ENCODE peak calls at places on chromosome 1, in six cellular contexts. Y, M, Q, X, E and U are unnamed samples.

GRCh38 chr1:20962576-20963258 is 175.6 kb upstream of the HP1BP3 start:
- DNase-seq in Q (no peak), E (no peak), M (no peak), X (no peak), Y (no peak), U (no peak)

GRCh38 chr1:222757673-222758268 is 20.8 kb downstream of the FAM177B start:
- DNase-seq in Y (no peak), X (no peak), M (no peak), E (no peak), Q (no peak), U (no peak)

GRCh38 chr1:154352245-154352580 is 26.9 kb downstream of the ATP8B2 start:
- DNase-seq in M (no peak), Y (no peak), Q (no peak), E (peak; percentile 25), X (no peak), U (no peak)

GRCh38 chr1:59692591-59692990 is 122.2 kb upstream of the HOOK1 start:
- DNase-seq in Q (no peak), Y (no peak), M (no peak), E (peak; percentile 59), X (no peak), U (no peak)

GRCh38 chr1:66354311-66354922 is 179.5 kb upstream of the SGIP1 start:
- DNase-seq in E (no peak), Q (no peak), X (no peak), M (no peak), Y (no peak), U (no peak)

GRCh38 chr1:206117151-206117948 is at the start of gene AVPR1B:
- DNase-seq in Q (peak; percentile 26), E (peak; percentile 87), X (peak; percentile 21), M (no peak), Y (no peak), U (peak; percentile 29)

GRCh38 chr1:189152685-189153084 is 1325.0 kb downstream of the BRINP3 start:
- DNase-seq in M (no peak), X (no peak), Q (no peak), Y (no peak), E (no peak), U (no peak)

GRCh38 chr1:56863316-56863992 is 8.9 kb downstream of the C8A start:
- DNase-seq in M (no peak), X (no peak), Y (no peak), Q (no peak), E (no peak), U (no peak)

GRCh38 chr1:217626321-217626720 is 4.6 kb downstream of the GPATCH2 start:
- DNase-seq in Y (no peak), Q (no peak), X (no peak), M (no peak), E (no peak), U (no peak)

GRCh38 chr1:85569122-85569521 is 11.4 kb upstream of the CCN1 start:
- DNase-seq in Q (no peak), Y (no peak), E (no peak), X (no peak), M (no peak), U (no peak)

GRCh38 chr1:152182942-152183341 is 23.9 kb upstream of the RPTN start:
- DNase-seq in Y (no peak), X (no peak), M (no peak), Q (no peak), E (no peak), U (no peak)

GRCh38 chr1:213979751-213980605 is 7.8 kb upstream of the PROX1 start:
- DNase-seq in X (no peak), M (no peak), Q (no peak), E (no peak), Y (no peak), U (no peak)

GRCh38 chr1:5906966-5907365 is 85.3 kb downstream of the NPHP4 start:
- DNase-seq in M (no peak), Q (no peak), E (no peak), Y (no peak), X (no peak), U (no peak)

GRCh38 chr1:1253314-1253713 is 6.8 kb upstream of the C1QTNF12 start:
- DNase-seq in M (no peak), E (no peak), Y (no peak), Q (no peak), X (no peak), U (no peak)

GRCh38 chr1:1894354-1895049 is 3.6 kb upstream of the GNB1 start:
- DNase-seq in Q (no peak), X (no peak), E (no peak), M (no peak), Y (no peak), U (no peak)

GRCh38 chr1:156848461-156849150 is 10.3 kb downstream of the INSRR start:
- DNase-seq in X (no peak), M (peak; percentile 74), Q (no peak), E (no peak), Y (no peak), U (no peak)

GRCh38 chr1:84300501-84300900 is 1.0 kb upstream of the SAMD13 start:
- DNase-seq in Y (no peak), Q (no peak), X (no peak), M (no peak), E (no peak), U (no peak)

DNA sequence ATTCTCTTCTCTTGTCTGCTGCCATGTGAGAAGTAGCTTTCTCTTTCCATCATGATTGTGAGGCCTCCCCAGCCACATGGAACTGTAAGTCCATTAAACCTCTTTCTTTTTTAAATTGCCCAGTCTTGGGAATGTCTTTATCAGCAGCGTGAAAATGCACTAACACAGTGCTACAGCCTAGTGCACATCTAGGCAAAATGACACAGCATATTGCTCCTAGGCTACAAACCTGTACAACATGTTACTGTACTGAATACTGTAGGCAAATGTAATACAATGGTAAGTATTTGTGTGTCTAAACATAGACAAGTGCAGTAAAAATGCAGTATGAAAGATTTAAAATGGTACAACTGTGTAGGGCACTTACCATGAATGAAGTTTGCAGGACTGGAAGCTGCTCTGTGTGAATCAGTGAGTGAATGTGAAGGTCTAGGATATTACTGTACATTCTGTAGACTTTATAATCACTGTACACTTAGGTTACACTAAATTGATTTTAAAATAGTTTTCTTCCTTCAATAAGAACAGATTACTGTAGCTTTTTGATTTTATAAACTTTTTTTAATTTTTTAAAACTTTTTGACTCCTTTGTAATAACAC is 69.4 kb downstream of the RGS21 start:
- DNase-seq in E (no peak), Q (no peak), Y (no peak), M (peak; percentile 18), X (no peak), U (no peak)
- TF ChIP-seq TAF1 in E (no peak), Q (no peak), Y (no peak), M (no peak), X (no peak), U (no peak)

GRCh38 chr1:109927908-109928307 is 17.3 kb downstream of the CSF1 start:
- DNase-seq in Q (no peak), Y (no peak), E (no peak), M (no peak), X (no peak), U (no peak)
- TF ChIP-seq POLR2AphosphoS5 in Q (no peak), Y (no peak), E (no peak), M (no peak), X (no peak), U (no peak)

GRCh38 chr1:194787001-194787400 is 1600.6 kb upstream of the B3GALT2 start:
- DNase-seq in M (no peak), Q (no peak), E (no peak), X (no peak), Y (no peak), U (no peak)

GRCh38 chr1:194786027-194786426 is 1599.6 kb upstream of the B3GALT2 start:
- DNase-seq in Q (no peak), X (no peak), M (no peak), E (no peak), Y (no peak), U (no peak)
- TF ChIP-seq TAF1 in Q (no peak), X (no peak), M (no peak), E (no peak), Y (no peak), U (no peak)

GRCh38 chr1:201459775-201460174 is 9.2 kb downstream of the PHLDA3 start:
- DNase-seq in Q (no peak), X (no peak), M (no peak), Y (no peak), E (no peak), U (no peak)

GRCh38 chr1:201463071-201463552 is 5.9 kb downstream of the PHLDA3 start:
- DNase-seq in X (no peak), Q (no peak), E (peak; percentile 51), M (peak; percentile 19), Y (peak; percentile 45), U (no peak)

GRCh38 chr1:201460783-201461182 is 8.2 kb downstream of the PHLDA3 start:
- DNase-seq in X (no peak), M (no peak), E (no peak), Y (no peak), Q (no peak), U (no peak)

GRCh38 chr1:201461193-201461657 is 7.8 kb downstream of the PHLDA3 start:
- DNase-seq in E (no peak), X (no peak), M (peak; percentile 57), Y (peak; percentile 73), Q (no peak), U (no peak)

GRCh38 chr1:201461783-201462441 is 7.1 kb downstream of the PHLDA3 start:
- DNase-seq in M (peak; percentile 87), X (no peak), Y (peak; percentile 56), E (no peak), Q (no peak), U (no peak)
- TF ChIP-seq POLR2AphosphoS5 in M (no peak), X (no peak), Y (no peak), E (peak; percentile 90), Q (no peak), U (no peak)